ENCODE peak calls at places on chromosomes 5 and 9, in four cellular contexts. I is GM12878, L is K562, M is HepG2. T is an unnamed sample.

GRCh38 chr5:118611332-118611945 is 376.9 kb downstream of the DTWD2 start:
- DNase-seq in I (no peak), L (peak; percentile 17), M (peak; percentile 10), T (peak; percentile 19)

GRCh38 chr9:129697111-129697955 is 31.9 kb downstream of the PRRX2 start:
- DNase-seq in I (no peak), L (no peak), M (no peak), T (peak; percentile 60)

GRCh38 chr5:172506921-172507320 is 52.6 kb upstream of the SH3PXD2B start:
- DNase-seq in I (no peak), L (no peak), M (no peak), T (no peak)

GRCh38 chr9:78567693-78568092 is 270.8 kb downstream of the PSAT1 start:
- DNase-seq in I (no peak), L (no peak), M (no peak), T (no peak)

GRCh38 chr9:2389404-2389803 is 232.2 kb upstream of the VLDLR start:
- DNase-seq in I (no peak), L (no peak), M (no peak), T (no peak)

GRCh38 chr5:36607838-36608783 is 1.7 kb downstream of the SLC1A3 start:
- DNase-seq in I (no peak), L (no peak), M (no peak), T (no peak)

GRCh38 chr9:78261403-78262001 is 25.6 kb downstream of the CEP78 start:
- DNase-seq in I (no peak), L (peak; percentile 18), M (peak; percentile 23), T (peak; percentile 36)

GRCh38 chr5:74786851-74787250 is 19.8 kb downstream of the NSA2 start:
- DNase-seq in I (no peak), L (no peak), M (no peak), T (no peak)

GRCh38 chr9:2087500-2088313 is 72.6 kb downstream of the SMARCA2 start:
- DNase-seq in I (peak; percentile 45), L (peak; percentile 30), M (peak; percentile 25), T (peak; percentile 58)

GRCh38 chr5:157870837-157871834 is 12.2 kb upstream of the CLINT1 start:
- DNase-seq in I (no peak), L (peak; percentile 6), M (peak; percentile 20), T (peak; percentile 93)

GRCh38 chr9:137757139-137757538 is 120.4 kb upstream of the CACNA1B start:
- DNase-seq in I (no peak), L (no peak), M (no peak), T (no peak)

GRCh38 chr9:71984388-71985069 is 73.1 kb downstream of the C9orf85 start:
- DNase-seq in I (no peak), L (no peak), M (no peak), T (no peak)

GRCh38 chr5:13625616-13626198 is 318.8 kb downstream of the DNAH5 start:
- DNase-seq in I (no peak), L (no peak), M (no peak), T (no peak)

GRCh38 chr9:107131108-107131799 is 151.8 kb upstream of the RAD23B start:
- DNase-seq in I (no peak), L (no peak), M (no peak), T (no peak)

GRCh38 chr9:109968332-109968657 is 188.3 kb downstream of the PALM2AKAP2 start:
- DNase-seq in I (peak; percentile 66), L (no peak), M (no peak), T (no peak)
- TF ChIP-seq RAD21 in I (no peak), L (no peak), M (no peak), T (no peak)

DNA sequence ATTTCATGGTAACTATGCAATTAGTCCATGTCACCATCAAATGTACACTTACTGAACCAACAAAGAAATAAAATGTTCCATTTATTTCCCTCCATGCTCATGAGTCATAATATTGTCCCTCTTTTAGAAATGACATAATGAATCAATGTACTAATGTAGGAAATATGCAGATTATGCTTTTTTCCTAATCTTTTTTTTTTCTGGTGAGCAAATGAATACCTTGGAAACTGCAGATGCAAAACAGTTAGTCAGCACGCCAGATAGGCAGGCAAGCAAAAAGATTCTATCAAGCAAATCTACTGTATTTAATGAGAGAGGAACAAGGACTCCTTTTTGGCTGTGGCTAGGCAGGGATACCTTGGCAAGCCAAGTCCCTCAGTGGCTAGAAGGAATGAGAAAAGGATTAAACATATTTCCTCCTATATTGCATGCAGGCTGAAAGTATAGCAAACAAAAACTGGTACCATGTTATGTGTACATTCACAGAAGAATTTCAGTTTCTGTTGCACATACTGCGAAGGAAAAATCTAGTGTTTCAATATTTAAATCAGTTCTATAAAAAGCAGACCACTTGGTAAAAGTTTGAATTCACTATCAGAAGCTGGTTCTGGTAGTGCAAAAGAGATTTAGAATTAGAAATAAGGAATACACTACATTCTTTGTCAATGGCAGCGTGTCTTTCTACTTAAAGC is 605.4 kb downstream of the TLE1 start:
- DNase-seq in I (no peak), L (no peak), M (no peak), T (no peak)
- H3K4me2 ChIP-seq in I (no peak overlapping the region), L (no peak overlapping the region), M (no peak overlapping the region), T (no peak overlapping the region)

DNA sequence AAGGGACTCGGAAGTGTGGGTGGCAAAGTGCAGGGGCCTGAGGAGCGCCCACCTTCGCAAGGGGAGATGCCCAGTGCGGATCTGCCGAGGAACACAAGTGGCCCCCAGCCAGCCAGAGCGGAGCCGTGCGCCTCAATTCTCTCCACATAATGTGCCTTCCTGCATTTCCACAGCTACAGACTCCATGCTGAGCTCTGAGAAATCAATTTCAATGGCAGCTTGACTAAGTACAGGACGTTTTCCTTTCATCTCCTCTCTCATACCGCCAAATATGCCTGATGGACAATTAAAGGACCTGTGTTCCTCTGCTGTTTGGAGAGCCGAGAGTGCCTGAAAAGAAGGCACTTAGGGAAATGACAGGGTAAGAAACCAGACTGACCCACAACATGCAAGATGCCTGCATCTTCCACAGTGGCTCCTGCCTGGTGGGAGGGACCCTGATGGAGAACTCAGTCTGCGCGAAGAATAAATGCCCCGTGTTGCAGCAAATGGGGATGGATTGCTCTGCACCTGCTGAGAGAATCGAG is 38.6 kb upstream of the OLFM1 start:
- DNase-seq in I (no peak), L (no peak), M (no peak), T (no peak)
- TF ChIP-seq POLR2AphosphoS2 in I (no peak), L (no peak), M (no peak), T (no peak)

DNA sequence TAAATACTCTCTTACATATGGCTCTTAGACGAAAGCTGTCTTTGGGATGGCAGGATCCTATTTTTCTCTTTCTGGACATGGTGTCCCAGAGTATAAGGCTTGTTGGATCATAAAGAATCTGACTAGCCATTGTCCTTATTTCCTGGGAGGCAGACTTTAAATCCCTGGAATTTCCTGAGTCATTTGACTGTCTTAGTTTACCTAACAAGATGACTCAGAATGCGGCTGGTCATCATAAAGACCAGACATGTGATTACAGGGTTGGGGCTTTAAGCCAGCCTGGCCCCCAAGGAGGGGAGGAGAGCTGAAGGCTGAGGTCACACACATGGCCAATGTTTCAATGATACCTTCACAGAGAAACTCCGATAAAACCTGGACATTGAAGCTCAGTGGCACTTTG is 37.2 kb downstream of the FAM240B start:
- DNase-seq in I (no peak), L (peak; percentile 14), M (peak; percentile 54), T (peak; percentile 73)
- TF ChIP-seq RAD21 in I (no peak), L (no peak), M (no peak), T (no peak)

DNA sequence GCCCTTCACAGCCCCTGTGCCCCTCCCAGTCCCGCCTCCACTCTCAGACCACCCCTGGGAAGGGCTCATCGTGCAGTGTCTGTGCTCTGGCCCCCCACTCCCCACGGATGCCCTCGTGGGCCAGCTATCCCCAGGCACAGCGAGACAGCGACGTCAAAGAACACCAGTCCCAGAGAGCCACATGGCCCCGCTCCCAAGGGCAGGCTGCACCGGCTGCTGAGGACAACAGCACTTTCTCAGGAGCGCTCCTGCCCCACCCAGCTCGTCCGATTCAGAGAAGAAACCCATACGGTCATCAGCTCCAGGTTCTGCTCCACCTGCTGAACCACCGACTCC is 4.8 kb upstream of the SNAPC4 start:
- DNase-seq in I (no peak), L (no peak), M (no peak), T (no peak)
- H3K4me2 ChIP-seq in I (peak overlapping the region; percentile 90), L (no peak overlapping the region), M (no peak overlapping the region), T (no peak overlapping the region)

GRCh38 chr5:180803181-180804128 is 849 bp upstream of the MGAT1 start:
- DNase-seq in I (peak; percentile 85), L (peak; percentile 81), M (peak; percentile 48), T (no peak)
- TF ChIP-seq POLR2AphosphoS2 in I (no peak), L (no peak), M (no peak), T (no peak)

DNA sequence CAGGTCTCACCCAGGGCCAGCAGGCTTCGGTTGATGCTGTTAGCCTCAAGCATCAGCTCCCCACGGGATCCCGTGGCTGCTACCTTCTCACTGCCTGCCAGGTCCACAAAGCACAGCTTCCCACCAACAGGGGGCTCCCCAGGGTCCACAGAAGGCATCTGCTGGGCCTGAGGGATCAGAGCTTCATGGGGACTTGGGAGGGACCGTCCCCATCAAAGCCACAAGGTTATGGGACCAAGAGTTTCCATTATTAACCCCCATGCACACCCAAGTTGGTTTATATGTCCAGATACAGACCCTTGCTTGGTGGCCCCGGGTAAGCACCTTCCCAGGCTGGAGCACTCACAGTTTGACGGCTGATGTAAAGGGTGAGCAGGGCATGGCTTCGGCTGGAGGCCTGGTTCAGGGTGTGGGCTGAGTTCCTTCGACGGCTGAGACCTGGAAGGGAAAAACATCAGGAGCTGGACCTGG is 3.0 kb downstream of the KIF12 start:
- DNase-seq in I (no peak), L (peak; percentile 32), M (no peak), T (no peak)
- TF ChIP-seq RAD21 in I (no peak), L (no peak), M (no peak), T (no peak)